ENCODE peak calls at places on chromosomes 7 and 10, in five cellular contexts. O is fibroblast of lung, Q is Peyer's patch, B is heart left ventricle, M is thoracic aorta. L is an unnamed sample. For H3K4me1, the result is how much of the 10 kb centered on the place peaks cover.

GRCh38 chr10:19817251-19818046 is 1.2 kb downstream of the PLXDC2 start:
- DNase-seq in O (peak), Q (no peak), B (peak), M (no peak), L (peak)

GRCh38 chr10:18252086-18252485 is 111.9 kb downstream of the CACNB2 start:
- DNase-seq in O (no peak), Q (no peak), B (no peak), M (no peak), L (no peak)

GRCh38 chr10:124048371-124049290 is 44.8 kb downstream of the CHST15 start:
- DNase-seq in O (peak), Q (no peak), B (no peak), M (no peak), L (no peak)

GRCh38 chr10:97718178-97718577 is 4.6 kb downstream of the MARVELD1 start:
- DNase-seq in O (no peak), Q (no peak), B (no peak), M (no peak), L (no peak)

GRCh38 chr7:151503902-151504714 is 15.6 kb downstream of the RHEB start:
- DNase-seq in O (peak), Q (no peak), B (no peak), M (no peak), L (peak)

GRCh38 chr7:127847641-127848040 is 183.6 kb downstream of the LRRC4 start:
- DNase-seq in O (no peak), Q (no peak), B (no peak), M (no peak), L (no peak)

GRCh38 chr10:52502237-52502636 is 188.2 kb downstream of the DKK1 start:
- DNase-seq in O (no peak), Q (no peak), B (no peak), M (no peak), L (no peak)

GRCh38 chr7:47596502-47597202 is 14.7 kb upstream of the TNS3 start:
- DNase-seq in O (peak), Q (no peak), B (peak), M (no peak), L (peak)

GRCh38 chr7:46391215-46391614 is 470.1 kb upstream of the IGFBP3 start:
- DNase-seq in O (peak), Q (no peak), B (no peak), M (no peak), L (no peak)

GRCh38 chr10:44233561-44234470 is 151.1 kb downstream of the CXCL12 start:
- DNase-seq in O (peak), Q (no peak), B (peak), M (no peak), L (no peak)

GRCh38 chr10:16565604-16566003 is 43.9 kb upstream of the C1QL3 start:
- DNase-seq in O (no peak), Q (no peak), B (no peak), M (no peak), L (no peak)

GRCh38 chr10:99296605-99297004 is 32.6 kb upstream of the CNNM1 start:
- DNase-seq in O (no peak), Q (no peak), B (no peak), M (no peak), L (peak)

GRCh38 chr7:148697256-148697841 is 1.4 kb upstream of the CUL1 start:
- DNase-seq in O (peak), Q (no peak), B (no peak), M (no peak), L (no peak)

GRCh38 chr10:88273567-88273966 is 309.6 kb downstream of the RNLS start:
- DNase-seq in O (no peak), Q (no peak), B (no peak), M (no peak), L (no peak)
- H3K4me1 ChIP-seq in O (under half), Q (under half), B (under half), M (under half), L (under half)

GRCh38 chr7:106450716-106451115 is 165.9 kb upstream of the NAMPT start:
- DNase-seq in O (no peak), Q (no peak), B (no peak), M (no peak), L (no peak)

GRCh38 chr7:106448992-106449859 is 164.4 kb upstream of the NAMPT start:
- DNase-seq in O (no peak), Q (no peak), B (no peak), M (no peak), L (no peak)

GRCh38 chr7:106451171-106451570 is 166.4 kb upstream of the NAMPT start:
- DNase-seq in O (no peak), Q (no peak), B (no peak), M (no peak), L (no peak)

GRCh38 chr7:106448346-106448991 is 163.7 kb upstream of the NAMPT start:
- DNase-seq in O (no peak), Q (no peak), B (no peak), M (no peak), L (no peak)

GRCh38 chr7:106452031-106452851 is 167.5 kb upstream of the NAMPT start:
- DNase-seq in O (no peak), Q (no peak), B (no peak), M (no peak), L (no peak)
- H3K4me1 ChIP-seq in O (under half), Q (under half), B (under half), M (under half), L (under half)

GRCh38 chr10:114749545-114749944 is 72.0 kb upstream of the FHIP2A start:
- DNase-seq in O (no peak), Q (no peak), B (no peak), M (no peak), L (no peak)

GRCh38 chr10:114749014-114749413 is 72.6 kb upstream of the FHIP2A start:
- DNase-seq in O (peak), Q (no peak), B (no peak), M (no peak), L (no peak)

GRCh38 chr10:114743552-114744231 is 77.9 kb upstream of the FHIP2A start:
- DNase-seq in O (no peak), Q (no peak), B (no peak), M (no peak), L (no peak)

GRCh38 chr10:114748270-114748669 is 73.3 kb upstream of the FHIP2A start:
- DNase-seq in O (no peak), Q (no peak), B (no peak), M (no peak), L (no peak)

GRCh38 chr10:114746531-114746930 is 75.0 kb upstream of the FHIP2A start:
- DNase-seq in O (no peak), Q (no peak), B (no peak), M (no peak), L (no peak)
- H3K4me1 ChIP-seq in O (under half), Q (under half), B (half or more), M (under half), L (under half)

GRCh38 chr10:32939296-32940111 is 18.5 kb downstream of the ITGB1 start:
- DNase-seq in O (no peak), Q (no peak), B (no peak), M (no peak), L (no peak)

GRCh38 chr10:32940321-32941264 is 17.4 kb downstream of the ITGB1 start:
- DNase-seq in O (no peak), Q (no peak), B (no peak), M (no peak), L (no peak)

GRCh38 chr10:32943395-32943794 is 14.6 kb downstream of the ITGB1 start:
- DNase-seq in O (no peak), Q (no peak), B (no peak), M (no peak), L (no peak)

GRCh38 chr10:32942081-32942480 is 15.9 kb downstream of the ITGB1 start:
- DNase-seq in O (no peak), Q (no peak), B (no peak), M (no peak), L (no peak)

GRCh38 chr10:32941357-32941756 is 16.7 kb downstream of the ITGB1 start:
- DNase-seq in O (no peak), Q (no peak), B (no peak), M (no peak), L (no peak)
- H3K4me1 ChIP-seq in O (under half), Q (under half), B (half or more), M (half or more), L (under half)

DNA sequence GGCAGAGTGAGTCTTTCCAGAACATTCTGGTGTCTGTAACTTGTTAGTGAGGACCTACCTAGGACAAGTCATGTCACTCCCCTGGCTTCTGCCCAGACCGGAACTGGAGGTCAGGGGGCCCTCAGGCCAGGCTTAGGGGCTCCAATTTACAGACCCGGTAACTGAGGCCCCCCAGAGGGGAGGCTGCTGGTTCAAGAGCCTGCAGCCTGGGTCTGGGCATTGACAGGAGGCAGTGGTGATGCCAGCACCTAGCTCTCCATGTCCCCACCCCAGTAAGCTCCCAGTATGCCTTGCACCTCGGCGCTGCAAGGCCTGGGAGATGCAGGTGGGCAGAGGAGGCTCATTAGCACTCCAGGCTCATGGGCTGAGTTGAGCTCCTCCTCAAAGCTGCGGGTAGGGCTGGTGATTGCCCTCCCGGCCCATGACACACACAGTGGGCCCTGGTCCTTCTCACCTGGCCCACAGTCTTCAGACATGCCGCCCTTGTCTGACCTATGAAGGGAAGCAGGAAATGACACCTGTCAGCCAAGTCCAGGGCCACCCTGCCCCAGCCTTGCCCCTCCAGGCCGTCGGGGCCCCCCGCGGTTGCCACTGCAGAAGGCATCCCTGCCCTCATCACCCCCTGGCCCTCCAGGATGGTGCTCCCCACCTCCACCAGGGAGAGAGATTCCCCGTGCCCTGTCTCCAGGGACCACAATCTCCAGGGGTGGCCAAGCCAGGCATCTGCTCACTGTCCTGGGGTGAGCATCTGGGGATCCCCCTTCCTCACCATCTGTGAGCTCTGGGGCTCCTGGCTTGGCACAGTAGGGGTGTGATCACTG is 88.3 kb upstream of the TMEM248 start:
- DNase-seq in O (no peak), Q (no peak), B (no peak), M (no peak), L (no peak)
- H3K4me1 ChIP-seq in O (under half), Q (under half), B (under half), M (under half), L (under half)

DNA sequence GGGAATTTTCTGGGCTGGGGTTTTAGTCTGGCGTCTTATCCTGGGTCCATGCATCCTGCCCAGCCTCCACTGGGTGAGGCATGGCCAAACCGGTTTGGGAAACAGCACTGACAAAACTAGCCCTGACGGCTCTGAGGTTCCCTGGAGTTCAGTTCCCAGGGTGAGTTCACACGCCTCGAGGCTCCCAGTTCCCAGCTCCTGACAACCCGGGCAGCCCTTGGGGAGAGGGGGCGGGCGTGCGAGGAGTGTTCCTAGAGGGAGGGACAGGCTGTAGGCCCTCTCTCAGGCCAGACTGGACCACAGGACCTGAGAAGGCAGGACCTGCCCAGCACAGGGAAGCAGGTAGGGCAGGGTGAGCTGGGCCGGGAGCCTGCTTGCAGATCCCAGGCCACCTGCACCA is 82.3 kb upstream of the PPIF start:
- DNase-seq in O (no peak), Q (no peak), B (no peak), M (no peak), L (no peak)
- H3K4me1 ChIP-seq in O (half or more), Q (under half), B (half or more), M (half or more), L (under half)

GRCh38 chr7:101386558-101387199 is 24.0 kb downstream of the COL26A1 start:
- DNase-seq in O (peak), Q (no peak), B (no peak), M (no peak), L (peak)
- H3K4me1 ChIP-seq in O (under half), Q (under half), B (under half), M (under half), L (under half)